ENCODE peak calls at places on chromosomes 2 and 18, in ten cellular contexts. Q, W, S, A, R, F, O, P, B and L are unnamed samples.

GRCh38 chr2:24943427-24943826 is 23.4 kb upstream of the ADCY3 start:
- DNase-seq in B (no peak), P (no peak), W (no peak), Q (no peak), A (no peak), O (no peak), R (no peak), F (no peak), S (no peak), L (no peak)

GRCh38 chr2:84879595-84880394 is 1.1 kb downstream of the TRABD2A start:
- DNase-seq in Q (peak), R (no peak), P (no peak), A (no peak), F (no peak), O (no peak), S (no peak), B (no peak), W (no peak), L (no peak)

GRCh38 chr18:26443853-26444252 is 104.5 kb downstream of the KCTD1 start:
- DNase-seq in Q (no peak), W (no peak), P (no peak), A (no peak), R (no peak), O (no peak), B (no peak), F (no peak), S (no peak), L (no peak)

GRCh38 chr2:41496908-41497307 is 550.9 kb upstream of the PKDCC start:
- DNase-seq in R (no peak), B (no peak), F (no peak), A (no peak), S (no peak), W (no peak), P (peak), O (no peak), Q (no peak), L (no peak)

GRCh38 chr2:232898592-232899541 is 28.8 kb downstream of the SNORC start:
- DNase-seq in S (peak), O (peak), F (no peak), W (no peak), P (peak), R (peak), B (peak), Q (no peak), A (no peak), L (no peak)

GRCh38 chr2:20491739-20492531 is 45.1 kb downstream of the RHOB start:
- DNase-seq in A (no peak), B (no peak), S (peak), W (no peak), O (peak), F (no peak), P (peak), R (no peak), Q (no peak), L (peak)

GRCh38 chr2:231673348-231673770 is 35.0 kb upstream of the PTMA start:
- DNase-seq in R (peak), A (no peak), W (no peak), P (no peak), Q (peak), B (peak), F (no peak), O (peak), S (peak), L (peak)

GRCh38 chr18:29838556-29838955 is 1204.0 kb downstream of the DSC3 start:
- DNase-seq in W (no peak), P (no peak), S (no peak), A (no peak), O (no peak), Q (no peak), B (no peak), R (no peak), F (no peak), L (no peak)

GRCh38 chr2:63788070-63788469 is 53.6 kb upstream of the UGP2 start:
- DNase-seq in R (peak), Q (no peak), O (peak), A (no peak), F (peak), S (peak), W (peak), B (peak), P (peak), L (no peak)

GRCh38 chr2:88011011-88011410 is 5.3 kb downstream of the RNU2-63P start:
- DNase-seq in O (peak), B (no peak), W (no peak), P (no peak), R (no peak), A (no peak), F (no peak), S (no peak), Q (no peak), L (no peak)

GRCh38 chr2:134674687-134675086 is 44.1 kb downstream of the TMEM163 start:
- DNase-seq in O (no peak), A (no peak), R (no peak), Q (peak), W (no peak), F (no peak), B (no peak), S (no peak), P (no peak), L (no peak)

DNA sequence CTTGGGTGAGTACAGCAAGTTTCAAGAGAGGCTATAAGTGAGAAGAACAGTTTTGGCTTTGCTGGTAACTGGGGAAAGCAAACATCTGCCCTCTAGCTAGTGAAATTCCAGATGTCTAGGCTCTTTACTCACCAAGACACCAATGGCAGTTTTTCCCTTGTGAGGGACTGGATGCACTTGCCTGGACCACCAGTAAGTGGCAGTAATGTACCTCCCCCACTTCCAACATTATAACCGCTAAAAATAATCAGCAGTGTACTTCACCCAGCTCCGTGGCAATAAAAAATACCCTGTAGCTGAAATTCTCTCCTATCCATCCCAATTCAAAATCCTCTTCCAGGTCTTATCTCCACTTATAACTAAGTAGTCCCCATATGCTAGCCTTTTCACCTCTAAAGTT is 383.9 kb downstream of the ARHGAP15 start:
- DNase-seq in W (peak), R (peak), S (peak), P (peak), Q (peak), B (peak), F (no peak), A (no peak), O (peak), L (peak)
- TF ChIP-seq CTCF in W (peak), R (peak), S (peak), P (peak), Q (peak), B (peak), F (no peak), A (no peak), O (peak), L (peak)

GRCh38 chr2:222318712-222319575 is 20.1 kb upstream of the PAX3 start:
- DNase-seq in O (peak), P (no peak), F (no peak), R (no peak), S (peak), A (no peak), B (peak), Q (no peak), W (no peak), L (no peak)
- TF ChIP-seq CTCF in O (peak), P (peak), F (peak), R (peak), S (no peak), A (no peak), B (peak), Q (peak), W (peak), L (peak)

DNA sequence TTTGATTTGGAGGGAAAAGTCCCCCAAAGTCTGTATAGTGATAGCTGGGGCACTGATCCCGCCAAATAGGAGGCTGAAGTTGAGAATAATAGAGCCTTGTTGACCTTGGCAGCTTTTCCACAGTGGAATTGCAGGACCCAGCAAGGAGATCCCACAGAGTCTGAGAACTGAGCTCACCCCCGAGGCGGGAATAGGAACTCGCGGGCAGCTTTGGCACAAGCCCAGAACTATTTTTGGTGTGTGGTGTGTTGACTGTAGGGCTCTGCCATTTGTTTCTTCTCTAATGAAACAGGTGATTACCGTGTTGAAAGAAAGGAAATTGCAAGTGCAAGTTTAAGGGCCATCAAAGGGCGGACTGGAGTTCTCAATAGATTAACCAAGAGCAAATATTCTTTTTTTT is 34.0 kb downstream of the SH3RF3 start:
- DNase-seq in B (peak), O (peak), A (no peak), S (peak), Q (no peak), R (peak), P (peak), F (no peak), W (no peak), L (no peak)
- TF ChIP-seq CTCF in B (no peak), O (no peak), A (no peak), S (no peak), Q (no peak), R (no peak), P (no peak), F (no peak), W (no peak), L (no peak)

DNA sequence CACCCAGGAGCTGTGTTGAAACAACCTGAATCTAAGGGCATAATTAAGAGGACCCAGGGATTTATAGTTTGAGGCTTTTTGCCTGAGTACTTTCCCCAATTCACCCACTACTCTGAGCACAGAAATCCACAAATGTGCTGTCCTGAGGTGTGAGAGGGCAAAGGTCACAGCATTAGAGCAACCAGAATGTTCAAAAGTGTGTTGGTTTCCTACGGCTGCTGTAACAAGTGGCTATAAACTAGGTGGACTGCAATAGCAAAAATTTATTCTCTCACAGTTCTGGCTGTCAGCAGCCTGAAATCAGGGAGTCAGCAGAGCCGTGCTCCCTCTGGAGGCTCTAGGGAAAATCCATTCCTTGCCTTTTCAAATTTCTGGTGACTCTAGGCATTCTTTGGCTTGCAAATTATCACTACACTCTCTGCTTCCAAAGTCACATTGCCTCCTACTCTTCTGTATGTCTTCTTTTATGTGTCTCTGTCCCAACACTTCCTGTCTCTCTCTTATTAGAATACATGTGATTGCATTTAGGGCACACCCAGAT is 91.3 kb upstream of the TACR1 start:
- DNase-seq in A (no peak), F (no peak), R (peak), W (peak), S (peak), P (peak), O (peak), Q (no peak), B (peak), L (no peak)
- TF ChIP-seq CTCF in A (no peak), F (no peak), R (peak), W (peak), S (peak), P (peak), O (peak), Q (peak), B (peak), L (peak)